ENCODE peak calls at places on chromosome 20, in nine cellular contexts. X, D, T, F, S, A, J, I and C are unnamed samples.
A peak's percentile ranks its signal among the peaks of the same experiment; 100 is the strongest.

GRCh38 chr20:23625236-23625964 is 12.4 kb downstream of the CST3 start:
- DNase-seq in T (no peak), S (no peak), X (no peak), J (no peak), A (no peak), F (no peak), I (no peak), D (no peak), C (no peak)

GRCh38 chr20:49896204-49896603 is 19.1 kb downstream of the SPATA2 start:
- DNase-seq in A (no peak), X (no peak), I (no peak), F (no peak), D (no peak), S (no peak), T (no peak), J (no peak), C (no peak)

GRCh38 chr20:61798632-61799031 is 267.0 kb downstream of the TAF4 start:
- DNase-seq in X (no peak), T (peak; percentile 39), J (no peak), A (no peak), I (no peak), F (no peak), D (no peak), S (no peak), C (no peak)

GRCh38 chr20:39939241-39939865 is 749.7 kb downstream of the MAFB start:
- DNase-seq in A (no peak), I (no peak), S (no peak), D (peak; percentile 8), T (no peak), F (no peak), J (no peak), X (no peak), C (no peak)

GRCh38 chr20:61835791-61836350 is 229.8 kb downstream of the TAF4 start:
- DNase-seq in S (no peak), D (no peak), J (no peak), X (no peak), F (no peak), I (no peak), A (no peak), T (peak; percentile 25), C (no peak)

GRCh38 chr20:63356931-63357879 is 3.9 kb downstream of the CHRNA4 start:
- DNase-seq in I (no peak), S (no peak), X (no peak), T (no peak), J (no peak), A (no peak), F (no peak), D (no peak), C (no peak)

GRCh38 chr20:13221673-13222318 is 722 bp downstream of the ISM1 start:
- DNase-seq in T (peak; percentile 55), X (no peak), S (peak; percentile 83), I (peak; percentile 74), J (peak; percentile 70), D (peak; percentile 51), F (no peak), A (peak; percentile 50), C (peak; percentile 80)

GRCh38 chr20:14925286-14925685 is 587.9 kb upstream of the FLRT3 start:
- DNase-seq in F (peak; percentile 44), A (no peak), T (no peak), S (no peak), D (peak; percentile 44), I (no peak), J (no peak), X (no peak), C (no peak)

GRCh38 chr20:18527836-18528235 is 20.1 kb downstream of the SEC23B start:
- DNase-seq in F (peak; percentile 36), D (peak; percentile 44), X (no peak), J (no peak), S (no peak), I (no peak), T (no peak), A (no peak), C (no peak)

GRCh38 chr20:2470051-2470431 is 548 bp downstream of the SNRPB start:
- DNase-seq in F (no peak), S (peak; percentile 56), J (peak; percentile 40), I (no peak), X (no peak), D (peak; percentile 54), T (peak; percentile 64), A (peak; percentile 47), C (no peak)

GRCh38 chr20:63278661-63279060 is 6.0 kb downstream of the ARFGAP1 start:
- DNase-seq in S (no peak), A (no peak), J (no peak), I (no peak), T (no peak), D (no peak), F (no peak), X (no peak), C (no peak)

GRCh38 chr20:11585752-11586352 is 331.8 kb upstream of the BTBD3 start:
- DNase-seq in T (no peak), I (no peak), D (peak; percentile 2), A (no peak), S (peak; percentile 29), J (no peak), X (no peak), F (no peak), C (no peak)

GRCh38 chr20:50310673-50311051 is 120.0 kb downstream of the CEBPB start:
- DNase-seq in S (no peak), J (no peak), X (no peak), T (no peak), D (no peak), I (no peak), F (no peak), A (no peak), C (peak; percentile 44)

DNA sequence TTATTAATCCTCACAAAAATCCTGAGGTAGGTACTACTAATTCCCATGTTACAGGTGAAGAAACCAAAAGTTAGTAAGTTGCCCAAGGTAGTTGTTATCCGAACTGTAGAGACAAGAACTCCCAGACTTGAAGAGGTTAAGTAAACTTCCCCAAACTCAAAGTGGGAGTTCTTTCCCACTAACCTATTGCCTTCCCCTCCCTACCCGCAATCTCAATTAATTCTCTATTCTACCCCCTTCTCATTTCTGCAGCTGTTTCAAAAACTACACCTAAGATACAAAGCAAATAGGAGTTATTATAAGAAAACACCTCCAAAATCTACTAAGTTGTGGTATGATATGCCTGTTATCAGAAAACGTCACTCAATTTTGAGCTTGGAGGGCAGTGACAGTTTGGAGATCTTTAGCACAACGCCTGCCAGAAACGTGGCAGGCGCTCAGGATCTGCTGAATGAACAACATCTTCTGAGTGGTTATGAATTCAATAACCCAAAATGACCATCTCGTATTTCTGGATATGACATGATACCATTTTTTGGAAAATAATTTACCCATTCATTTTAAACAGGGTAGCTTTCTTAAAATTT is 7.1 kb downstream of the CSNK2A1 start:
- DNase-seq in A (no peak), I (no peak), S (no peak), D (no peak), F (no peak), T (no peak), X (no peak), J (no peak), C (no peak)
- H3K4me3 ChIP-seq in A (no peak overlapping the region), I (no peak overlapping the region), S (no peak overlapping the region), D (no peak overlapping the region), F (no peak overlapping the region), T (no peak overlapping the region), X (no peak overlapping the region), J (peak overlapping the region; percentile 17), C (no peak overlapping the region)

GRCh38 chr20:34062651-34063482 is 49.2 kb downstream of the EIF2S2 start:
- DNase-seq in D (peak; percentile 64), X (no peak), S (no peak), T (no peak), J (no peak), F (no peak), A (no peak), I (no peak), C (no peak)

GRCh38 chr20:34066476-34067090 is 45.5 kb downstream of the EIF2S2 start:
- DNase-seq in S (no peak), X (no peak), J (no peak), I (no peak), A (no peak), F (no peak), T (no peak), D (peak; percentile 57), C (no peak)

GRCh38 chr20:34061695-34062094 is 50.3 kb downstream of the EIF2S2 start:
- DNase-seq in J (no peak), F (no peak), A (no peak), T (no peak), D (no peak), I (no peak), S (no peak), X (no peak), C (no peak)

GRCh38 chr20:34065260-34065659 is 46.8 kb downstream of the EIF2S2 start:
- DNase-seq in A (no peak), F (no peak), S (no peak), T (no peak), D (peak; percentile 66), X (no peak), I (no peak), J (peak; percentile 46), C (no peak)

GRCh38 chr20:34064286-34064685 is 47.8 kb downstream of the EIF2S2 start:
- DNase-seq in D (no peak), I (no peak), X (no peak), A (no peak), F (no peak), T (no peak), S (no peak), J (no peak), C (no peak)
- H3K4me3 ChIP-seq in D (no peak overlapping the region), I (no peak overlapping the region), X (no peak overlapping the region), A (no peak overlapping the region), F (no peak overlapping the region), T (no peak overlapping the region), S (no peak overlapping the region), J (no peak overlapping the region), C (no peak overlapping the region)

GRCh38 chr20:20690676-20691476 is 21.6 kb downstream of the RALGAPA2 start:
- DNase-seq in T (no peak), D (no peak), S (no peak), I (no peak), J (no peak), X (no peak), A (no peak), F (no peak), C (no peak)
- H3K4me3 ChIP-seq in T (no peak overlapping the region), D (no peak overlapping the region), S (no peak overlapping the region), I (no peak overlapping the region), J (no peak overlapping the region), X (no peak overlapping the region), A (no peak overlapping the region), F (no peak overlapping the region), C (no peak overlapping the region)

GRCh38 chr20:25669826-25670422 is 26.7 kb downstream of the ZNF337 start:
- DNase-seq in D (peak; percentile 88), I (no peak), S (peak; percentile 11), F (peak; percentile 54), J (no peak), T (no peak), A (no peak), X (no peak), C (no peak)

GRCh38 chr20:25672659-25673058 is 24.0 kb downstream of the ZNF337 start:
- DNase-seq in D (no peak), I (no peak), S (no peak), F (no peak), J (no peak), A (no peak), X (no peak), T (no peak), C (no peak)

GRCh38 chr20:25668446-25668845 is 28.2 kb downstream of the ZNF337 start:
- DNase-seq in I (no peak), X (no peak), S (no peak), D (no peak), A (no peak), F (no peak), T (no peak), J (no peak), C (no peak)
- H3K4me3 ChIP-seq in I (no peak overlapping the region), X (no peak overlapping the region), S (no peak overlapping the region), D (no peak overlapping the region), A (no peak overlapping the region), F (no peak overlapping the region), T (no peak overlapping the region), J (no peak overlapping the region), C (no peak overlapping the region)

GRCh38 chr20:44888226-44889103 is 3.0 kb downstream of the YWHAB start:
- DNase-seq in A (no peak), T (no peak), D (peak; percentile 35), J (no peak), X (no peak), F (no peak), I (no peak), S (no peak), C (no peak)
- H3K4me3 ChIP-seq in A (peak overlapping the region; percentile 6), T (no peak overlapping the region), D (no peak overlapping the region), J (no peak overlapping the region), X (no peak overlapping the region), F (no peak overlapping the region), I (no peak overlapping the region), S (no peak overlapping the region), C (peak overlapping the region; percentile 1)